ENCODE peak calls at places on chromosomes 12 and 14, in seven cellular contexts. F is AG09309, Z is EH, A is lower lobe of right lung, Y is T-cell, U is M059J, L is choroid plexus epithelial cell. I is an unnamed sample.

GRCh38 chr12:114767081-114767480 is 83.1 kb upstream of the TBX3 start:
- DNase-seq in Z (no peak), A (no peak), Y (no peak), U (no peak), L (no peak), F (no peak), I (no peak)

GRCh38 chr12:131204416-131205311 is 251.0 kb downstream of the ADGRD1 start:
- DNase-seq in L (no peak), U (no peak), Z (no peak), A (no peak), F (no peak), Y (no peak), I (no peak)

GRCh38 chr14:69013943-69014782 is 35.1 kb upstream of the ACTN1 start:
- DNase-seq in F (no peak), Z (peak; percentile 68), Y (no peak), L (peak; percentile 66), A (peak; percentile 95), U (no peak), I (no peak)

GRCh38 chr14:38405851-38406630 is 150.1 kb upstream of the CLEC14A start:
- DNase-seq in L (peak; percentile 52), Z (peak; percentile 95), Y (no peak), F (peak; percentile 84), U (peak; percentile 60), A (no peak), I (peak; percentile 51)

GRCh38 chr12:28936711-28937110 is 212.4 kb upstream of the FAR2 start:
- DNase-seq in L (no peak), Z (peak; percentile 7), A (no peak), F (no peak), Y (no peak), U (no peak), I (no peak)

GRCh38 chr12:80512781-80513180 is 68.7 kb downstream of the PTPRQ start:
- DNase-seq in A (no peak), L (no peak), Z (no peak), Y (no peak), F (no peak), U (no peak), I (no peak)

GRCh38 chr12:2084553-2085296 is 31.9 kb downstream of the CACNA1C start:
- DNase-seq in Z (peak; percentile 86), Y (no peak), L (peak; percentile 47), F (no peak), A (no peak), U (peak; percentile 58), I (no peak)

GRCh38 chr14:94876306-94876705 is 106.4 kb upstream of the GSC start:
- DNase-seq in Y (no peak), L (no peak), U (no peak), F (no peak), A (no peak), Z (no peak), I (no peak)

GRCh38 chr14:74932401-74932901 is 9.4 kb upstream of the RPS6KL1 start:
- DNase-seq in A (no peak), L (no peak), Z (no peak), F (no peak), Y (no peak), U (no peak), I (no peak)

GRCh38 chr12:105352049-105352448 is 21.6 kb downstream of the C12orf75 start:
- DNase-seq in Z (no peak), Y (no peak), U (no peak), A (no peak), L (no peak), F (no peak), I (no peak)

GRCh38 chr14:86532219-86532618 is 1002.3 kb downstream of the FLRT2 start:
- DNase-seq in L (peak; percentile 31), Z (peak; percentile 51), U (no peak), A (no peak), F (no peak), Y (no peak), I (no peak)

GRCh38 chr14:101354726-101355125 is 206.6 kb upstream of the DIO3 start:
- DNase-seq in L (no peak), Z (no peak), F (no peak), U (peak; percentile 5), Y (no peak), A (no peak), I (no peak)

GRCh38 chr12:116604151-116604550 is 45.0 kb downstream of the MAP1LC3B2 start:
- DNase-seq in U (no peak), Z (peak; percentile 54), Y (no peak), F (no peak), L (no peak), A (no peak), I (no peak)

GRCh38 chr14:96538663-96539317 is 36.6 kb downstream of the PAPOLA start:
- DNase-seq in F (no peak), A (no peak), U (peak; percentile 4), L (no peak), Y (no peak), Z (peak; percentile 9), I (no peak)

GRCh38 chr14:88995437-88996198 is 171.2 kb downstream of the TTC8 start:
- DNase-seq in Y (no peak), A (no peak), F (peak; percentile 94), U (peak; percentile 95), L (peak; percentile 65), Z (peak; percentile 96), I (no peak)

GRCh38 chr12:114655934-114656697 is 27.9 kb downstream of the TBX3 start:
- DNase-seq in Z (peak; percentile 30), A (no peak), L (peak; percentile 98), F (no peak), Y (no peak), U (peak; percentile 32), I (no peak)

GRCh38 chr12:92297932-92298681 is 152.5 kb upstream of the BTG1 start:
- DNase-seq in Y (peak; percentile 11), U (peak; percentile 91), L (peak; percentile 47), Z (peak; percentile 86), A (no peak), F (peak; percentile 76), I (no peak)

GRCh38 chr12:104793968-104794367 is 164.1 kb downstream of the SLC41A2 start:
- DNase-seq in Z (no peak), F (no peak), Y (no peak), A (no peak), U (no peak), L (no peak), I (no peak)

GRCh38 chr12:113875681-113876080 is 90.4 kb downstream of the RBM19 start:
- DNase-seq in Z (peak; percentile 49), A (no peak), L (peak; percentile 58), U (peak; percentile 39), F (no peak), Y (no peak), I (no peak)

GRCh38 chr14:75995372-75996041 is 9.9 kb downstream of the IFT43 start:
- DNase-seq in U (no peak), Z (peak; percentile 94), L (no peak), Y (no peak), A (no peak), F (no peak), I (no peak)

GRCh38 chr12:58764100-58764953 is 156.0 kb downstream of the LRIG3 start:
- DNase-seq in F (no peak), A (no peak), L (peak; percentile 66), U (peak; percentile 42), Z (peak; percentile 75), Y (no peak), I (no peak)

GRCh38 chr14:57182760-57183503 is 85.8 kb downstream of the EXOC5 start:
- DNase-seq in U (peak; percentile 8), L (peak; percentile 39), Z (peak; percentile 15), Y (no peak), F (no peak), A (no peak), I (no peak)

GRCh38 chr12:120761581-120761980 is 36.0 kb downstream of the ACADS start:
- DNase-seq in F (no peak), U (no peak), Y (no peak), Z (peak; percentile 74), A (no peak), L (peak; percentile 97), I (peak; percentile 62)

GRCh38 chr12:92543359-92543758 is 159.4 kb upstream of the PLEKHG7 start:
- DNase-seq in F (no peak), Z (no peak), L (peak; percentile 58), A (no peak), Y (no peak), U (no peak), I (peak; percentile 25)

GRCh38 chr12:29581641-29582040 is 84.2 kb upstream of the OVCH1 start:
- DNase-seq in Y (no peak), Z (peak; percentile 50), L (peak; percentile 93), A (no peak), F (peak; percentile 65), U (peak; percentile 84), I (no peak)

GRCh38 chr14:89702151-89702936 is 252.2 kb downstream of the EFCAB11 start:
- DNase-seq in A (no peak), F (peak; percentile 48), Y (no peak), U (peak; percentile 23), L (peak; percentile 65), Z (peak; percentile 62), I (no peak)

GRCh38 chr12:52141306-52141705 is 50.5 kb downstream of the KRT80 start:
- DNase-seq in F (no peak), U (no peak), Z (no peak), A (no peak), L (no peak), Y (no peak), I (no peak)

GRCh38 chr12:120798696-120799095 is 73.1 kb downstream of the ACADS start:
- DNase-seq in A (no peak), F (no peak), Y (no peak), Z (no peak), L (no peak), U (no peak), I (no peak)

GRCh38 chr12:29591140-29592020 is 93.9 kb upstream of the OVCH1 start:
- DNase-seq in Y (no peak), L (peak; percentile 86), Z (peak; percentile 18), U (peak; percentile 32), F (no peak), A (no peak), I (peak; percentile 51)

GRCh38 chr12:54593135-54593534 is 4.7 kb upstream of the PPP1R1A start:
- DNase-seq in A (no peak), F (no peak), U (no peak), Z (no peak), L (peak; percentile 25), Y (no peak), I (no peak)

GRCh38 chr12:124684971-124685688 is 117.7 kb upstream of the NCOR2 start:
- DNase-seq in F (no peak), Z (peak; percentile 82), Y (no peak), U (peak; percentile 89), A (no peak), L (peak; percentile 72), I (no peak)

GRCh38 chr12:119486599-119487154 is 106.9 kb upstream of the TMEM233 start:
- DNase-seq in L (no peak), A (no peak), Y (no peak), Z (no peak), F (no peak), U (no peak), I (no peak)

GRCh38 chr12:31006416-31007152 is 67.1 kb upstream of the DDX11 start:
- DNase-seq in U (no peak), Y (no peak), L (no peak), Z (no peak), A (peak; percentile 12), F (no peak), I (no peak)